ENCODE peak calls at places on chromosomes 11 and 22, in seven cellular contexts. V, F, M, K, S, I and T are unnamed samples.

GRCh38 chr11:78223320-78223954 is 34.7 kb downstream of the USP35 start:
- DNase-seq in V (peak; percentile 74), F (no peak), M (peak; percentile 72), K (no peak), S (no peak), I (no peak), T (no peak)

GRCh38 chr11:77155556-77156130 is 27.6 kb downstream of the MYO7A start:
- DNase-seq in V (no peak), F (no peak), M (no peak), K (no peak), S (no peak), I (no peak), T (no peak)

GRCh38 chr11:129247129-129247528 is 55.0 kb upstream of the ARHGAP32 start:
- DNase-seq in V (no peak), F (peak; percentile 55), M (no peak), K (no peak), S (peak; percentile 13), I (peak; percentile 8), T (no peak)

GRCh38 chr11:8312966-8313365 is 49.3 kb upstream of the LMO1 start:
- DNase-seq in V (no peak), F (no peak), M (no peak), K (no peak), S (no peak), I (no peak), T (no peak)

GRCh38 chr22:22818861-22819855 is 68.5 kb upstream of the IGLL5 start:
- DNase-seq in V (peak; percentile 57), F (no peak), M (peak; percentile 95), K (no peak), S (no peak), I (no peak), T (peak; percentile 86)

GRCh38 chr11:58334708-58335107 is 24.2 kb downstream of the OR5B17 start:
- DNase-seq in V (no peak), F (peak; percentile 84), M (no peak), K (peak; percentile 34), S (peak; percentile 95), I (no peak), T (peak; percentile 12)

GRCh38 chr11:83662494-83662893 is 376.3 kb upstream of the CCDC90B start:
- DNase-seq in V (no peak), F (no peak), M (no peak), K (no peak), S (no peak), I (no peak), T (no peak)

GRCh38 chr11:16337421-16338213 is 18.7 kb downstream of the SOX6 start:
- DNase-seq in V (no peak), F (no peak), M (no peak), K (no peak), S (peak; percentile 17), I (no peak), T (peak; percentile 48)

GRCh38 chr11:65781962-65782815 is 1.4 kb upstream of the AP5B1 start:
- DNase-seq in V (no peak), F (no peak), M (no peak), K (no peak), S (no peak), I (no peak), T (no peak)

GRCh38 chr11:8838248-8838647 is 72.7 kb upstream of the AKIP1 start:
- DNase-seq in V (no peak), F (peak; percentile 91), M (no peak), K (peak; percentile 93), S (no peak), I (no peak), T (peak; percentile 54)

GRCh38 chr11:118098996-118099837 is 12.5 kb upstream of the SMIM35 start:
- DNase-seq in V (no peak), F (no peak), M (no peak), K (no peak), S (no peak), I (no peak), T (no peak)

GRCh38 chr11:111923351-111923788 is 4.7 kb downstream of the C11orf52 start:
- DNase-seq in V (no peak), F (no peak), M (no peak), K (no peak), S (no peak), I (no peak), T (no peak)
- H3K4me3 ChIP-seq in V (no peak overlapping the region), F (no peak overlapping the region), M (no peak overlapping the region), K (no peak overlapping the region), S (no peak overlapping the region), I (no peak overlapping the region), T (no peak overlapping the region)

GRCh38 chr11:395866-396265 is 1.9 kb downstream of the PKP3 start:
- DNase-seq in V (no peak), F (no peak), M (no peak), K (no peak), S (no peak), I (no peak), T (no peak)
- H3K4me3 ChIP-seq in V (no peak overlapping the region), F (no peak overlapping the region), M (no peak overlapping the region), K (no peak overlapping the region), S (peak overlapping the region; percentile 76), I (no peak overlapping the region), T (no peak overlapping the region)

GRCh38 chr11:62677709-62678108 is 1.2 kb downstream of the UBXN1 start:
- DNase-seq in V (no peak), F (no peak), M (peak; percentile 38), K (no peak), S (no peak), I (no peak), T (no peak)
- H3K4me3 ChIP-seq in V (peak overlapping the region; percentile 95), F (peak overlapping the region; percentile 91), M (peak overlapping the region; percentile 98), K (peak overlapping the region; percentile 98), S (no peak overlapping the region), I (peak overlapping the region; percentile 67), T (peak overlapping the region; percentile 89)

DNA sequence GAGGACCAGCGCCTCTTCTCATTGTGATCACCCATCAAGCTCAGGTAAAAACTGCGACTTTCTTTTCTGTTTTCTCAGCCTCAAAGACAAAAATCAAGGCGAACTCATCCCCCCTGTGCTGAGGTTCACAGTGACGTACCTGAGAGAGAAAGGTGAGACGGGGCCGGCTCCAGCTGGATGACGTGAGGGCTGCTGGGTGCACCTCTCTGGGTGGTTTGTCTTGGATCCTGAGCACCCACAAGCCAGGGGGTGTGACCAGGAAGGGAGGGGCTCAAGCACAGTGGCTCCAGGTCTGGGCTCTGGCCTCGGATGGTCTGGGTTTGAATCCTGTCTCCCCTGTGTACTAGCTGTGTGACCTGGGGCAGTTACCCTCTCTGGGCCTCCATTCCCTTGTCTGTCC is 92.8 kb downstream of the ARHGAP8 start:
- DNase-seq in V (no peak), F (no peak), M (no peak), K (no peak), S (no peak), I (no peak), T (no peak)
- H3K4me3 ChIP-seq in V (no peak overlapping the region), F (no peak overlapping the region), M (no peak overlapping the region), K (no peak overlapping the region), S (no peak overlapping the region), I (no peak overlapping the region), T (no peak overlapping the region)